ENCODE peak calls at places on chromosomes 12 and 14, in four cellular contexts. J is HT1080, D is T follicular helper cell, O is sigmoid colon. Y is an unnamed sample.

GRCh38 chr12:52267266-52267665 is 7.2 kb upstream of the KRT86 start:
- DNase-seq in J (no peak), D (no peak), O (peak), Y (no peak)

GRCh38 chr12:57899010-57899662 is 42.2 kb upstream of the ATP23 start:
- DNase-seq in J (peak), D (peak), O (peak), Y (no peak)

GRCh38 chr12:22684526-22685118 is 59.7 kb downstream of the ETNK1 start:
- DNase-seq in J (peak), D (no peak), O (no peak), Y (no peak)

GRCh38 chr12:33438890-33439586 is 581 bp downstream of the SYT10 start:
- DNase-seq in J (no peak), D (no peak), O (no peak), Y (no peak)

GRCh38 chr12:92973614-92974013 is 44.5 kb upstream of the EEA1 start:
- DNase-seq in J (peak), D (no peak), O (no peak), Y (no peak)

GRCh38 chr12:100473716-100474150 is at the start of gene NR1H4:
- DNase-seq in J (no peak), D (no peak), O (peak), Y (no peak)

GRCh38 chr12:109606261-109607028 is 32.9 kb downstream of the MVK start:
- DNase-seq in J (no peak), D (no peak), O (no peak), Y (no peak)

GRCh38 chr14:23910081-23910875 is 43.3 kb upstream of the DHRS4 start:
- DNase-seq in J (peak), D (no peak), O (no peak), Y (peak)

GRCh38 chr12:50799908-50800307 is 36.0 kb downstream of the ATF1 start:
- DNase-seq in J (no peak), D (no peak), O (no peak), Y (no peak)

GRCh38 chr14:52068741-52069616 is at the start of gene NID2:
- DNase-seq in J (peak), D (no peak), O (peak), Y (no peak)

GRCh38 chr12:80272516-80272915 is 171.5 kb upstream of the PTPRQ start:
- DNase-seq in J (no peak), D (no peak), O (no peak), Y (no peak)

GRCh38 chr14:23379331-23380196 is 2.7 kb downstream of the CMTM5 start:
- DNase-seq in J (peak), D (peak), O (no peak), Y (peak)

GRCh38 chr12:108804361-108804949 is 52.9 kb downstream of the SSH1 start:
- DNase-seq in J (no peak), D (no peak), O (peak), Y (no peak)

GRCh38 chr12:122732170-122732569 is 1.5 kb upstream of the HCAR1 start:
- DNase-seq in J (no peak), D (no peak), O (no peak), Y (no peak)

GRCh38 chr12:6434205-6435180 is 10.3 kb upstream of the CD27 start:
- DNase-seq in J (no peak), D (no peak), O (peak), Y (no peak)

GRCh38 chr14:54330876-54331275 is 65.9 kb upstream of the CDKN3 start:
- DNase-seq in J (no peak), D (no peak), O (no peak), Y (no peak)

GRCh38 chr14:100141133-100141497 is 18.3 kb downstream of the DEGS2 start:
- DNase-seq in J (no peak), D (no peak), O (no peak), Y (no peak)

GRCh38 chr14:32657081-32657480 is 281.6 kb upstream of the NPAS3 start:
- DNase-seq in J (peak), D (no peak), O (peak), Y (no peak)

GRCh38 chr14:30303350-30303749 is 255.6 kb upstream of the G2E3 start:
- DNase-seq in J (no peak), D (no peak), O (no peak), Y (no peak)

GRCh38 chr14:74531467-74531866 is 37.9 kb downstream of the ISCA2 start:
- DNase-seq in J (peak), D (no peak), O (no peak), Y (peak)

GRCh38 chr12:25769076-25769945 is 189.2 kb upstream of the RASSF8 start:
- DNase-seq in J (peak), D (no peak), O (no peak), Y (no peak)

GRCh38 chr12:90028620-90029051 is 320.0 kb upstream of the ATP2B1 start:
- DNase-seq in J (peak), D (no peak), O (no peak), Y (no peak)

GRCh38 chr14:65095633-65096205 is 6.6 kb downstream of the MAX start:
- DNase-seq in J (no peak), D (no peak), O (peak), Y (no peak)

GRCh38 chr14:103109789-103110415 is 13.4 kb upstream of the TNFAIP2 start:
- DNase-seq in J (peak), D (no peak), O (no peak), Y (no peak)